ENCODE peak calls at places on chromosomes 3 and 15, in seven cellular contexts. C, F, X, M, J, H and A are unnamed samples.

GRCh38 chr3:195153121-195153520 is 117.8 kb downstream of the XXYLT1 start:
- DNase-seq in C (no peak), F (no peak), X (no peak), M (no peak), J (no peak), H (no peak), A (no peak)

GRCh38 chr3:175746308-175746707 is 887.2 kb downstream of the NAALADL2 start:
- DNase-seq in C (no peak), F (no peak), X (no peak), M (no peak), J (no peak), H (no peak), A (no peak)

GRCh38 chr15:58454950-58455401 is 23.2 kb downstream of the LIPC start:
- DNase-seq in C (no peak), F (peak), X (no peak), M (no peak), J (no peak), H (no peak), A (peak)

GRCh38 chr3:142586803-142587406 is 8.4 kb upstream of the ATR start:
- DNase-seq in C (peak), F (peak), X (no peak), M (peak), J (peak), H (peak), A (peak)

GRCh38 chr3:2352134-2352762 is 253.6 kb downstream of the CNTN4 start:
- DNase-seq in C (no peak), F (no peak), X (no peak), M (no peak), J (no peak), H (no peak), A (no peak)

GRCh38 chr3:186532641-186533072 is 11.5 kb downstream of the CRYGS start:
- DNase-seq in C (peak), F (no peak), X (no peak), M (no peak), J (no peak), H (no peak), A (no peak)

GRCh38 chr3:72657666-72658065 is 190.6 kb downstream of the SHQ1 start:
- DNase-seq in C (no peak), F (no peak), X (peak), M (no peak), J (no peak), H (no peak), A (no peak)

GRCh38 chr15:91549581-91549980 is 303.9 kb upstream of the SLCO3A1 start:
- DNase-seq in C (no peak), F (no peak), X (no peak), M (no peak), J (no peak), H (no peak), A (no peak)

GRCh38 chr15:59587085-59587826 is 24.3 kb upstream of the GCNT3 start:
- DNase-seq in C (no peak), F (no peak), X (no peak), M (peak), J (no peak), H (peak), A (peak)

GRCh38 chr3:10964537-10965167 is 27.9 kb upstream of the SLC6A1 start:
- DNase-seq in C (peak), F (no peak), X (no peak), M (no peak), J (peak), H (no peak), A (peak)

GRCh38 chr15:57185507-57186074 is 190.7 kb upstream of the CGNL1 start:
- DNase-seq in C (no peak), F (no peak), X (no peak), M (no peak), J (no peak), H (no peak), A (no peak)

GRCh38 chr15:66131831-66132230 is 121.7 kb downstream of the MEGF11 start:
- DNase-seq in C (no peak), F (peak), X (no peak), M (no peak), J (no peak), H (peak), A (peak)

GRCh38 chr15:31080618-31081017 is 20.9 kb downstream of the TRPM1 start:
- DNase-seq in C (no peak), F (no peak), X (no peak), M (peak), J (no peak), H (no peak), A (no peak)

GRCh38 chr15:66472176-66472999 is 25.2 kb downstream of the SNAPC5 start:
- DNase-seq in C (no peak), F (no peak), X (peak), M (no peak), J (peak), H (no peak), A (no peak)

GRCh38 chr15:55627730-55628368 is 39.7 kb upstream of the PYGO1 start:
- DNase-seq in C (no peak), F (peak), X (no peak), M (no peak), J (peak), H (no peak), A (no peak)

GRCh38 chr3:176376531-176376930 is 820.8 kb downstream of the TBL1XR1 start:
- DNase-seq in C (no peak), F (no peak), X (no peak), M (no peak), J (no peak), H (no peak), A (peak)

GRCh38 chr3:37521403-37521802 is 340.3 kb upstream of the CTDSPL start:
- DNase-seq in C (no peak), F (no peak), X (no peak), M (no peak), J (peak), H (no peak), A (no peak)

GRCh38 chr15:78077053-78077859 is at the start of gene TBC1D2B:
- DNase-seq in C (peak), F (peak), X (peak), M (peak), J (peak), H (no peak), A (no peak)

GRCh38 chr3:39154323-39155021 is 1.1 kb upstream of the CSRNP1 start:
- DNase-seq in C (no peak), F (peak), X (no peak), M (peak), J (no peak), H (no peak), A (no peak)